ENCODE peak calls at places on chromosomes 16 and 17, in eight cellular contexts. K, E, S, B, J, T, O and W are unnamed samples.

GRCh38 chr17:42275527-42276358 is 448 bp downstream of the STAT5B start:
- DNase-seq in K (peak), E (no peak), S (no peak), B (no peak), J (no peak), T (no peak), O (no peak), W (no peak)

GRCh38 chr17:42180922-42181850 is at the start of gene KCNH4:
- DNase-seq in K (peak), E (peak), S (peak), B (peak), J (peak), T (peak), O (peak), W (peak)

GRCh38 chr16:77171750-77172635 is 19.0 kb upstream of the MON1B start:
- DNase-seq in K (peak), E (no peak), S (peak), B (peak), J (no peak), T (peak), O (no peak), W (no peak)

GRCh38 chr16:16007743-16008111 is 58.3 kb downstream of the ABCC1 start:
- DNase-seq in K (no peak), E (no peak), S (no peak), B (no peak), J (no peak), T (no peak), O (no peak), W (no peak)

GRCh38 chr16:78607022-78607421 is 507.6 kb downstream of the WWOX start:
- DNase-seq in K (no peak), E (no peak), S (no peak), B (no peak), J (no peak), T (no peak), O (no peak), W (no peak)

GRCh38 chr16:57829969-57830360 is 27.7 kb upstream of the KIFC3 start:
- DNase-seq in K (no peak), E (no peak), S (no peak), B (no peak), J (no peak), T (no peak), O (no peak), W (no peak)

GRCh38 chr16:85819245-85819644 is 19.8 kb downstream of the COX4I1 start:
- DNase-seq in K (peak), E (peak), S (peak), B (peak), J (peak), T (peak), O (peak), W (peak)

GRCh38 chr17:57945999-57946797 is 9.0 kb downstream of the CUEDC1 start:
- DNase-seq in K (peak), E (no peak), S (no peak), B (no peak), J (no peak), T (peak), O (no peak), W (no peak)

GRCh38 chr16:71440669-71441347 is 1.0 kb downstream of the TLE7 start:
- DNase-seq in K (no peak), E (no peak), S (no peak), B (no peak), J (no peak), T (peak), O (no peak), W (no peak)

GRCh38 chr17:5035356-5035755 is at the start of gene SLC52A1:
- DNase-seq in K (no peak), E (peak), S (no peak), B (no peak), J (no peak), T (no peak), O (no peak), W (no peak)

GRCh38 chr16:11251525-11252481 is 4.2 kb downstream of the SOCS1 start:
- DNase-seq in K (peak), E (no peak), S (peak), B (no peak), J (no peak), T (no peak), O (peak), W (no peak)